ENCODE peak calls at places on chromosomes 11 and 22, in ten cellular contexts. F, Y, R, E, G, I, P, Z, B and U are unnamed samples.

GRCh38 chr22:49331878-49332277 is 495.8 kb downstream of the BRD1 start:
- DNase-seq in F (no peak), Y (no peak), R (peak; percentile 35), E (no peak), G (no peak), I (peak; percentile 21), P (no peak), Z (no peak), B (no peak), U (no peak)

GRCh38 chr22:46290843-46291785 is 5.6 kb upstream of the GTSE1 start:
- DNase-seq in F (no peak), Y (no peak), R (no peak), E (no peak), G (no peak), I (no peak), P (no peak), Z (no peak), B (no peak), U (no peak)

GRCh38 chr11:15107730-15108515 is 6.8 kb upstream of the INSC start:
- DNase-seq in F (no peak), Y (no peak), R (no peak), E (no peak), G (no peak), I (no peak), P (no peak), Z (no peak), B (no peak), U (no peak)

GRCh38 chr11:3920148-3920852 is 64.8 kb downstream of the STIM1 start:
- DNase-seq in F (no peak), Y (peak; percentile 91), R (no peak), E (no peak), G (no peak), I (no peak), P (no peak), Z (peak; percentile 81), B (peak; percentile 65), U (no peak)

GRCh38 chr22:28025866-28026575 is 107.0 kb upstream of the PITPNB start:
- DNase-seq in F (peak; percentile 11), Y (no peak), R (peak; percentile 52), E (no peak), G (no peak), I (no peak), P (no peak), Z (no peak), B (no peak), U (peak; percentile 14)

GRCh38 chr22:19876314-19876940 is 21.8 kb upstream of the GNB1L start:
- DNase-seq in F (peak; percentile 11), Y (no peak), R (peak; percentile 69), E (no peak), G (no peak), I (peak; percentile 72), P (no peak), Z (no peak), B (peak; percentile 49), U (peak; percentile 14)

GRCh38 chr11:72989727-72990126 is 152.4 kb downstream of the FCHSD2 start:
- DNase-seq in F (no peak), Y (no peak), R (no peak), E (no peak), G (no peak), I (no peak), P (no peak), Z (peak; percentile 60), B (no peak), U (no peak)

GRCh38 chr22:39414377-39414776 is 14.8 kb downstream of the TAB1 start:
- DNase-seq in F (no peak), Y (no peak), R (no peak), E (no peak), G (no peak), I (peak; percentile 56), P (no peak), Z (no peak), B (no peak), U (peak; percentile 45)

GRCh38 chr22:44680481-44680894 is 21.5 kb upstream of the PRR5 start:
- DNase-seq in F (no peak), Y (no peak), R (no peak), E (no peak), G (no peak), I (no peak), P (no peak), Z (no peak), B (no peak), U (no peak)

GRCh38 chr11:67404515-67405195 is 772 bp downstream of the TBC1D10C start:
- DNase-seq in F (no peak), Y (peak; percentile 83), R (no peak), E (no peak), G (no peak), I (peak; percentile 80), P (no peak), Z (peak; percentile 57), B (no peak), U (no peak)

GRCh38 chr11:120186799-120187591 is 23.8 kb upstream of the OAF start:
- DNase-seq in F (peak; percentile 54), Y (no peak), R (peak; percentile 73), E (no peak), G (peak; percentile 53), I (no peak), P (no peak), Z (no peak), B (peak; percentile 56), U (peak; percentile 79)

GRCh38 chr22:44582016-44582415 is 84.0 kb upstream of the RTL6 start:
- DNase-seq in F (peak; percentile 10), Y (no peak), R (peak; percentile 74), E (no peak), G (peak; percentile 53), I (peak; percentile 39), P (no peak), Z (no peak), B (no peak), U (peak; percentile 37)

GRCh38 chr11:9567401-9567800 is 6.1 kb upstream of the WEE1 start:
- DNase-seq in F (no peak), Y (no peak), R (no peak), E (no peak), G (no peak), I (no peak), P (no peak), Z (no peak), B (no peak), U (no peak)

GRCh38 chr11:9570313-9570712 is 3.2 kb upstream of the WEE1 start:
- DNase-seq in F (no peak), Y (no peak), R (no peak), E (no peak), G (no peak), I (no peak), P (no peak), Z (no peak), B (no peak), U (no peak)

GRCh38 chr11:9569588-9570164 is 3.8 kb upstream of the WEE1 start:
- DNase-seq in F (no peak), Y (no peak), R (no peak), E (no peak), G (no peak), I (no peak), P (no peak), Z (no peak), B (no peak), U (no peak)

GRCh38 chr11:9568161-9568853 is 5.2 kb upstream of the WEE1 start:
- DNase-seq in F (no peak), Y (no peak), R (no peak), E (no peak), G (no peak), I (no peak), P (no peak), Z (no peak), B (no peak), U (no peak)

DNA sequence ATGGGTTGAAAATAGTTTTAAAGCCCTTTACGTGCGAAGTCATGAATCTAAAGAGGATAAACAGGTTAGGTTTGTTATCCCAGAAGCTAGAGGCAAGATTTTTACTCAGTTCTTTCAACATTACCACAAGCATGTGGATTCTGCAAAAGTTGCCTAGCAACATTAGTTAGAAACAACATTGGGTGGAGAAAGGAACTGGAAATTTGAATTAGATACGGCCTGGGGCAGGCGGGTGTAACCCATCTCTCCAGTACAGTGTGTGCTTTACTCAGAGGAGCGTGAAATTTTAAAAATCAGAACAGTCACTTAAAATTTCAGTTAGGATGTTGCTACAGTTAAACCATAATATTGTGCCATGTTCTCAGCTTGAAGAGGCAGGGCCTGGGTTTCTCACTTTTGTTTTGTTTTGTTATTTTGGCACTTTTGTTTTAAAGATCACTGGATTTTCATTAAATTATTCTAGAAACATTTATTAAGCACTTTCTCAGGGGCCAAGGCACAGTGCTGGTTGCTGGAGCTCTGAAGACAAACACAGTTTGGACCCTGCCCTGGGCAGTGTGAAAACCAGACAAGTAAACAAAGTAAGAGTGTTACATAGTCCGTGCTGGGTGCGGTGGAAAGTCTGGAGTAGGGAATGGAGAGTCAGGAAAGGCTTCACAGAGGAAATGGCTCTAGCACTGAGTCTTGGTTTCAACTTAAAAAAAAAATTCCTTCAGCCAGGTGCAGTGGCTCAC is 4.4 kb upstream of the WEE1 start:
- DNase-seq in F (peak; percentile 47), Y (peak; percentile 17), R (no peak), E (peak; percentile 50), G (peak; percentile 81), I (peak; percentile 81), P (peak; percentile 92), Z (peak; percentile 36), B (peak; percentile 64), U (peak; percentile 93)
- H3K4me3 ChIP-seq in F (peak overlapping the region; percentile 23), Y (no peak overlapping the region), R (peak overlapping the region; percentile 20), E (peak overlapping the region; percentile 19), G (peak overlapping the region; percentile 10), I (peak overlapping the region; percentile 35), P (no peak overlapping the region), Z (no peak overlapping the region), B (no peak overlapping the region), U (no peak overlapping the region)

GRCh38 chr22:42091446-42091764 is 833 bp upstream of the NDUFA6 start:
- DNase-seq in F (no peak), Y (peak; percentile 33), R (no peak), E (no peak), G (no peak), I (no peak), P (no peak), Z (no peak), B (no peak), U (no peak)
- H3K4me3 ChIP-seq in F (peak overlapping the region; percentile 65), Y (peak overlapping the region; percentile 87), R (peak overlapping the region; percentile 94), E (peak overlapping the region; percentile 56), G (peak overlapping the region; percentile 73), I (peak overlapping the region; percentile 82), P (peak overlapping the region; percentile 56), Z (peak overlapping the region; percentile 30), B (peak overlapping the region; percentile 93), U (peak overlapping the region; percentile 77)

DNA sequence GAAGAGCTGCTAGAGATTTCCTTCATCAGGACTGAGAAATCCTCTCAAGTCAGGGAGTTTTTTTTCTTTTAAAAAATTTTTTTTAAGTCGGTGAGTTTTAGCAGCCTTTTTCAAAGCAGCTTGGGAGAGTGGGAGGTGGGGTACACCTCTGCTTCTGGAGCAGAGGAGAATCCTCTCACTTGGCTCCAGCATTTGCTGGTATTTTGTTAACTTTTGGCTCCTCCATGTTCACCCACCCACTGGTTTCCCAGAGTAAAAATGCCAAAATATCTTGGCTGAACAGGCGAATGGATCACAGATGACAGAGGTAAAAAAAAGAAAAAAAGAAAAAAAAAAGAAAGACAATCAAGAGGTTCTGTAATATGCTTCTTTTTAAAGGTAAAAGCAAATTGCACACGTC is 68.0 kb downstream of the GAB2 start:
- DNase-seq in F (no peak), Y (no peak), R (no peak), E (no peak), G (no peak), I (no peak), P (no peak), Z (no peak), B (no peak), U (no peak)
- H3K4me3 ChIP-seq in F (no peak overlapping the region), Y (no peak overlapping the region), R (no peak overlapping the region), E (no peak overlapping the region), G (no peak overlapping the region), I (peak overlapping the region; percentile 32), P (no peak overlapping the region), Z (no peak overlapping the region), B (peak overlapping the region; percentile 42), U (no peak overlapping the region)

GRCh38 chr11:115501504-115501894 is 2.7 kb downstream of the CADM1 start:
- DNase-seq in F (no peak), Y (no peak), R (no peak), E (no peak), G (no peak), I (no peak), P (no peak), Z (no peak), B (no peak), U (no peak)
- H3K4me3 ChIP-seq in F (peak overlapping the region; percentile 72), Y (no peak overlapping the region), R (no peak overlapping the region), E (no peak overlapping the region), G (no peak overlapping the region), I (no peak overlapping the region), P (no peak overlapping the region), Z (no peak overlapping the region), B (no peak overlapping the region), U (no peak overlapping the region)